ENCODE peak calls at places on chromosomes 6 and 20, in six cellular contexts. A, E, R, Q, L and W are unnamed samples.
A peak's percentile ranks its signal among the peaks of the same experiment; 100 is the strongest.

GRCh38 chr20:532530-532929 is 11.1 kb downstream of the CSNK2A1 start:
- DNase-seq in A (no peak), E (no peak), R (no peak), Q (no peak), L (no peak), W (no peak)

GRCh38 chr6:4553387-4553786 is 222.8 kb upstream of the CDYL start:
- DNase-seq in A (no peak), E (no peak), R (no peak), Q (no peak), L (no peak), W (no peak)

GRCh38 chr6:138863331-138863730 is 67.4 kb downstream of the ECT2L start:
- DNase-seq in A (no peak), E (no peak), R (no peak), Q (no peak), L (no peak), W (no peak)

GRCh38 chr6:43278524-43279078 is 19.5 kb upstream of the SLC22A7 start:
- DNase-seq in A (no peak), E (no peak), R (no peak), Q (no peak), L (no peak), W (no peak)

GRCh38 chr20:36532822-36533221 is 8.5 kb upstream of the MYL9 start:
- DNase-seq in A (no peak), E (no peak), R (no peak), Q (no peak), L (no peak), W (no peak)

GRCh38 chr6:168122011-168122410 is 43.0 kb upstream of the FRMD1 start:
- DNase-seq in A (no peak), E (no peak), R (no peak), Q (peak; percentile 9), L (no peak), W (no peak)

GRCh38 chr6:28673800-28674671 is 148.4 kb downstream of the GPX5 start:
- DNase-seq in A (peak; percentile 91), E (no peak), R (peak; percentile 65), Q (peak; percentile 48), L (no peak), W (no peak)

GRCh38 chr20:45174434-45175364 is at the start of gene PI3:
- DNase-seq in A (no peak), E (no peak), R (no peak), Q (no peak), L (no peak), W (no peak)

GRCh38 chr6:136959471-136959891 is 37.4 kb downstream of the SLC35D3 start:
- DNase-seq in A (peak; percentile 51), E (no peak), R (peak; percentile 73), Q (no peak), L (no peak), W (no peak)

GRCh38 chr20:56636701-56637100 is 7.6 kb downstream of the TFAP2C start:
- DNase-seq in A (no peak), E (no peak), R (no peak), Q (no peak), L (no peak), W (no peak)

GRCh38 chr6:134619789-134620188 is 301.9 kb upstream of the SGK1 start:
- DNase-seq in A (no peak), E (no peak), R (no peak), Q (no peak), L (no peak), W (no peak)

GRCh38 chr6:31900917-31901414 is 920 bp downstream of the ZBTB12 start:
- DNase-seq in A (peak; percentile 48), E (no peak), R (no peak), Q (no peak), L (peak; percentile 56), W (no peak)

GRCh38 chr6:63816979-63817436 is 181.4 kb downstream of the PHF3 start:
- DNase-seq in A (no peak), E (no peak), R (no peak), Q (peak; percentile 34), L (no peak), W (no peak)

GRCh38 chr6:28537509-28538140 is 11.9 kb downstream of the GPX5 start:
- DNase-seq in A (peak; percentile 52), E (no peak), R (no peak), Q (no peak), L (no peak), W (no peak)

GRCh38 chr6:117206522-117206921 is 58.8 kb upstream of the VGLL2 start:
- DNase-seq in A (no peak), E (no peak), R (no peak), Q (no peak), L (no peak), W (no peak)

GRCh38 chr6:146851837-146852236 is 253.1 kb downstream of the ADGB start:
- DNase-seq in A (no peak), E (no peak), R (no peak), Q (no peak), L (no peak), W (no peak)

GRCh38 chr20:18176318-18176785 is 38.7 kb downstream of the KAT14 start:
- DNase-seq in A (no peak), E (no peak), R (no peak), Q (no peak), L (no peak), W (no peak)

GRCh38 chr20:58986286-58986967 is 5.4 kb downstream of the NELFCD start:
- DNase-seq in A (no peak), E (no peak), R (no peak), Q (peak; percentile 5), L (no peak), W (no peak)

GRCh38 chr6:21383499-21384085 is 210.0 kb upstream of the SOX4 start:
- DNase-seq in A (no peak), E (no peak), R (no peak), Q (no peak), L (no peak), W (no peak)

GRCh38 chr6:57207141-57207540 is 15.0 kb downstream of the RAB23 start:
- DNase-seq in A (peak; percentile 18), E (no peak), R (no peak), Q (no peak), L (no peak), W (no peak)

GRCh38 chr6:90393232-90393884 is 96.7 kb upstream of the BACH2 start:
- DNase-seq in A (peak; percentile 79), E (no peak), R (peak; percentile 38), Q (peak; percentile 62), L (peak; percentile 36), W (peak; percentile 34)

GRCh38 chr6:37106554-37106953 is 63.4 kb upstream of the PIM1 start:
- DNase-seq in A (no peak), E (no peak), R (no peak), Q (no peak), L (no peak), W (no peak)

GRCh38 chr6:113586966-113587699 is 270.0 kb upstream of the MARCKS start:
- DNase-seq in A (peak; percentile 35), E (no peak), R (peak; percentile 28), Q (no peak), L (no peak), W (no peak)

GRCh38 chr6:3293271-3294155 is 34.8 kb downstream of the PSMG4 start:
- DNase-seq in A (no peak), E (no peak), R (no peak), Q (peak; percentile 24), L (no peak), W (no peak)

GRCh38 chr20:53737404-53738038 is 143.9 kb upstream of the ZNF217 start:
- DNase-seq in A (no peak), E (no peak), R (no peak), Q (no peak), L (no peak), W (no peak)

GRCh38 chr6:149031545-149032317 is 284.9 kb downstream of the UST start:
- DNase-seq in A (no peak), E (no peak), R (no peak), Q (no peak), L (no peak), W (peak; percentile 51)

GRCh38 chr6:101876431-101876830 is 482.9 kb downstream of the GRIK2 start:
- DNase-seq in A (no peak), E (no peak), R (peak; percentile 41), Q (no peak), L (no peak), W (no peak)

GRCh38 chr20:26163890-26164289 is 467.2 kb upstream of the ZNF337 start:
- DNase-seq in A (peak; percentile 11), E (no peak), R (no peak), Q (no peak), L (no peak), W (no peak)

GRCh38 chr20:10339609-10340008 is 94.4 kb downstream of the MKKS start:
- DNase-seq in A (no peak), E (no peak), R (no peak), Q (no peak), L (no peak), W (no peak)

GRCh38 chr6:49555951-49556350 is 5.5 kb downstream of the C6orf141 start:
- DNase-seq in A (no peak), E (no peak), R (no peak), Q (no peak), L (no peak), W (no peak)

GRCh38 chr6:119672725-119673124 is 323.2 kb upstream of the MAN1A1 start:
- DNase-seq in A (no peak), E (no peak), R (no peak), Q (no peak), L (no peak), W (no peak)

GRCh38 chr20:8434326-8434876 is 302.3 kb downstream of the PLCB1 start:
- DNase-seq in A (no peak), E (no peak), R (no peak), Q (no peak), L (no peak), W (no peak)

GRCh38 chr6:138691595-138692057 is 81.9 kb upstream of the CCDC28A start:
- DNase-seq in A (peak; percentile 26), E (no peak), R (peak; percentile 19), Q (no peak), L (peak; percentile 58), W (no peak)

GRCh38 chr6:35407086-35407485 is 45.1 kb upstream of the FANCE start:
- DNase-seq in A (no peak), E (no peak), R (no peak), Q (no peak), L (no peak), W (no peak)

GRCh38 chr6:157442296-157442695 is 61.3 kb downstream of the ZDHHC14 start:
- DNase-seq in A (no peak), E (no peak), R (no peak), Q (no peak), L (no peak), W (no peak)

GRCh38 chr6:137283940-137284910 is 65.0 kb upstream of the IFNGR1 start:
- DNase-seq in A (no peak), E (no peak), R (no peak), Q (no peak), L (no peak), W (no peak)

GRCh38 chr6:117840541-117840983 is 66.5 kb upstream of the SLC35F1 start:
- DNase-seq in A (peak; percentile 6), E (no peak), R (peak; percentile 51), Q (no peak), L (no peak), W (no peak)

GRCh38 chr20:21507275-21508229 is 6.3 kb downstream of the NKX2-2 start:
- DNase-seq in A (peak; percentile 13), E (no peak), R (no peak), Q (no peak), L (peak; percentile 42), W (no peak)